ENCODE peak calls at places on chromosomes 13 and 19, in nine cellular contexts. B is breast epithelium; Z is RWPE2; F is esophagus squamous epithelium; M is CD4-positive, alpha-beta T cell; P is AG04450; S is fibroblast of lung; E is heart left ventricle; T is left lung. Y is an unnamed sample.

GRCh38 chr19:1000095-1000494 is at the start of gene GRIN3B:
- DNase-seq in E (peak; percentile 57), Z (no peak), T (peak; percentile 88), F (no peak), B (no peak), P (no peak), M (peak; percentile 56), S (no peak), Y (no peak)

GRCh38 chr19:19618384-19619051 is at the start of gene PBX4:
- DNase-seq in M (peak; percentile 99), F (peak; percentile 77), P (peak; percentile 48), S (peak; percentile 85), T (peak; percentile 98), B (peak; percentile 90), Z (peak; percentile 95), E (peak; percentile 90), Y (peak; percentile 49)

GRCh38 chr19:370641-371330 is 26.2 kb upstream of the MIER2 start:
- DNase-seq in Z (peak; percentile 19), T (no peak), P (no peak), M (no peak), F (no peak), E (no peak), S (no peak), B (no peak), Y (no peak)

GRCh38 chr19:8363803-8364771 is at the start of gene ANGPTL4:
- DNase-seq in Z (no peak), B (peak; percentile 58), S (peak; percentile 50), T (peak; percentile 84), E (peak; percentile 67), F (no peak), P (no peak), M (no peak), Y (no peak)

GRCh38 chr19:18593367-18594095 is 4.9 kb downstream of the REX1BD start:
- DNase-seq in E (no peak), F (no peak), P (no peak), T (peak; percentile 74), S (no peak), M (no peak), B (no peak), Z (peak; percentile 57), Y (no peak)

GRCh38 chr13:73090116-73090811 is 31.5 kb downstream of the KLF5 start:
- DNase-seq in Z (peak; percentile 83), F (no peak), S (peak; percentile 95), M (no peak), P (peak; percentile 48), T (no peak), E (no peak), B (peak; percentile 35), Y (peak; percentile 46)

GRCh38 chr19:21117041-21117907 is 24.6 kb upstream of the ZNF431 start:
- DNase-seq in E (no peak), S (peak; percentile 83), F (no peak), B (no peak), T (no peak), Z (no peak), M (no peak), P (no peak), Y (no peak)

GRCh38 chr19:18669883-18670282 is 13.6 kb upstream of the CRTC1 start:
- DNase-seq in P (no peak), Z (no peak), B (no peak), F (no peak), E (no peak), S (no peak), M (no peak), T (no peak), Y (no peak)

GRCh38 chr19:5615756-5616327 is 6.7 kb downstream of the SAFB2 start:
- DNase-seq in F (no peak), E (no peak), P (no peak), Z (no peak), T (no peak), M (no peak), S (peak; percentile 54), B (no peak), Y (no peak)

GRCh38 chr19:35070471-35070870 is 28.9 kb downstream of the HPN start:
- DNase-seq in Z (no peak), T (no peak), F (no peak), B (no peak), P (no peak), E (no peak), M (no peak), S (no peak), Y (no peak)

GRCh38 chr19:40663712-40664692 is 26.4 kb downstream of the NUMBL start:
- DNase-seq in B (no peak), E (no peak), M (no peak), F (no peak), Z (no peak), S (peak; percentile 61), T (no peak), P (no peak), Y (no peak)

GRCh38 chr19:46603195-46603637 is 2.1 kb downstream of the CALM3 start:
- DNase-seq in P (no peak), T (no peak), M (no peak), Z (no peak), F (no peak), S (no peak), E (peak; percentile 20), B (peak; percentile 18), Y (no peak)

GRCh38 chr19:35063940-35064818 is 22.7 kb downstream of the HPN start:
- DNase-seq in F (no peak), B (no peak), M (no peak), Z (no peak), P (no peak), T (no peak), S (peak; percentile 75), E (no peak), Y (no peak)

GRCh38 chr19:555474-555808 is 11.6 kb downstream of the GZMM start:
- DNase-seq in M (no peak), E (no peak), B (no peak), Z (no peak), F (no peak), S (no peak), P (no peak), T (peak; percentile 27), Y (no peak)

GRCh38 chr13:100129605-100130004 is 40.7 kb downstream of the PCCA start:
- DNase-seq in Z (no peak), P (no peak), T (no peak), F (no peak), M (no peak), E (no peak), B (no peak), S (no peak), Y (no peak)

GRCh38 chr13:67077132-67077531 is 153.0 kb downstream of the PCDH9 start:
- DNase-seq in S (no peak), F (no peak), M (no peak), T (no peak), Z (no peak), E (no peak), B (no peak), P (no peak), Y (no peak)

GRCh38 chr19:31349160-31349881 is at the start of gene TSHZ3:
- DNase-seq in F (no peak), B (no peak), Z (peak; percentile 81), T (peak; percentile 92), P (no peak), S (peak; percentile 87), E (peak; percentile 87), M (no peak), Y (no peak)

GRCh38 chr13:77729502-77730221 is 32.2 kb downstream of the SLAIN1 start:
- DNase-seq in E (no peak), F (no peak), M (no peak), S (no peak), Z (no peak), P (no peak), B (no peak), T (no peak), Y (no peak)

GRCh38 chr13:114047358-114047881 is 73.5 kb upstream of the C13orf46 start:
- DNase-seq in Z (no peak), E (no peak), P (no peak), T (peak; percentile 19), F (no peak), B (no peak), M (no peak), S (peak; percentile 48), Y (no peak)
- TF ChIP-seq CTCF in Z (no peak), E (no peak), P (no peak), T (no peak), F (no peak), B (no peak), M (no peak), S (no peak), Y (no peak)

DNA sequence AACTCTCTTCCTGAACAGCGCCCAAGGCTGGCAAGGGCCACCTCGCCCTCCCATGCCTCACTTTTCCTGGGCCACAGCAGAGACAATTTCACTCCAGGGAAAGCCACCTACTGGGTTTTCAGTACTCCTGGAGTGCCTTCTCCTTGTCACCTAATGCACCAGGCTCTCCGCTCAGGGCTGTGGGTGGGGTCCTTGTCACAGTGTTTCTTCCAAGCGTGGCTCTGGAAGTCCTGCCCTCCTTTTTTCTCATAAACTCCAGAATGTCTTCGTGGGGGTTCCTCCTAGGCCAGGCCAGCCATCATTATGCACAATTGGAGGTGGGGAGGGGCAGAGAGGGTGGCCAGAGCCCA is 78.6 kb downstream of the CHST8 start:
- DNase-seq in E (no peak), B (no peak), P (no peak), T (no peak), Z (peak; percentile 7), F (no peak), S (no peak), M (no peak), Y (no peak)
- H3K27me3 ChIP-seq in E (no peaks in the 10 kb centered on the region), B (no peaks in the 10 kb centered on the region), P (no peaks in the 10 kb centered on the region), T (peaks cover 31% of the 10 kb centered on the region), Z (no peaks in the 10 kb centered on the region), F (no peaks in the 10 kb centered on the region), S (no peaks in the 10 kb centered on the region), M (no peaks in the 10 kb centered on the region), Y (no peaks in the 10 kb centered on the region)

DNA sequence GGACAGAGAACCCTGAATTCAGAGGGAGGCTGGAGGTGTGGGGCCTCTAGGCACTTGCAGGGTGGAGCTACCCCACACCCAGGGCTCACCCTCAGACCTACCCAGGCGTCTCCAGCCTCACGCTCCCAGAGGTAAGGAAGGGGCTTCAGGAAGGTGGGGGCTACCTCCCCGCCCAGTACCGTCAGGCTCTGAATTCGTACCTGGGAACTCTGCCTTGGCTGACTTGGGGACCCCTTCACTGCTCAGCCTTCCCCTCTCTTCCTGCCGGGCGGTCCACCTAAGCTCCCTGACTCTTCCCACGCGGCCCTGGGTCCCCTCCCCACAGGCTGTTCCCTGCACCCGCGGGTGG is 28.5 kb upstream of the PARP4 start:
- DNase-seq in B (no peak), Z (no peak), P (no peak), S (no peak), E (no peak), T (no peak), F (no peak), M (no peak), Y (no peak)
- TF ChIP-seq CTCF in B (no peak), Z (no peak), P (no peak), S (no peak), E (no peak), T (no peak), F (no peak), M (no peak), Y (no peak)

DNA sequence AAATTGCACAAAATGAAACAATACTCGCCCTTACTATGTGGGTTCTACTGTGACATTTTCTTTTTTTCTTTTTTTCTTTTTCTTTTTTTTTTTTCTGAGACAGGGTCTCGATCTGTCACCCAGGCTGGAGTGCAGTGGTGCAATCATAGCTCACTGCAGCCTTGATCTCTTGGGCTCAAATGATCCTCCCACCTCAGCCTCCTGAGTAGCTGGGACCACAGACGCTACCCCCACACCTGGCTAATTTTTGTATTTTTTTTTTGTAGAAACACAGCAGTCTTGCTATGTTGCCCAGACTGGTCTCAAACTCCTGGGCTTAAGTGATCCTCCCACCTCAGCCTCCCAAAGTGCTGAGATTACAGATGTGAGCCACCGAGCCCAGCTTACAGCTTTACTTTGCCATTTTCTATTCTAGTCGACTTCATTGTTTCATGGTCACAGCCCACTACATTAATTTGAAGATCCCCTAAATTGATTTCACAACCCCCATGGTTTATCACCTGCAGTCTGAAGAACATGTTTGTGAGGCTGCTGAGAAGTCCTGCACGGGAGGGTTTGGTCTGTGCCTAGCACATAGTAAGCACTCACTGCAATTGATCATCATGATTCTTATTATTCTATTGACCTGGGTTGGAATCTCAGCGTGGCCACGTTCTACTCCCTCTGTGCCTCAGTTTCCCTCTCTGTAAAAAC is 3.8 kb downstream of the BCL3 start:
- DNase-seq in B (no peak), T (no peak), F (no peak), Z (no peak), S (no peak), M (no peak), E (no peak), P (no peak), Y (no peak)
- H3K27me3 ChIP-seq in B (no peaks in the 10 kb centered on the region), T (no peaks in the 10 kb centered on the region), F (no peaks in the 10 kb centered on the region), Z (no peaks in the 10 kb centered on the region), S (no peaks in the 10 kb centered on the region), M (no peaks in the 10 kb centered on the region), E (no peaks in the 10 kb centered on the region), P (no peaks in the 10 kb centered on the region), Y (no peaks in the 10 kb centered on the region)

Y was measured in BJ.